ENCODE peak calls at places on chromosome 10, in five cellular contexts. V is CD4-positive, alpha-beta memory T cell; O is neuronal stem cell; U is hippocampal formation; Q is stimulated activated CD4-positive, alpha-beta T cell treated with anti-CD3 and anti-CD28 coated beads, Interleukin-1b, Interleukin-23, amount 100 ng/mL, for 48 hours. C is an unnamed sample.

GRCh38 chr10:44651834-44652233 is 259.3 kb upstream of the TMEM72 start:
- DNase-seq in U (no peak), Q (no peak), O (no peak), V (no peak), C (no peak)

GRCh38 chr10:72259491-72260214 is 14.1 kb upstream of the DDIT4 start:
- DNase-seq in V (no peak), U (peak), Q (no peak), O (no peak), C (peak)

GRCh38 chr10:46237815-46238510 is 48.8 kb upstream of the ANTXRL start:
- DNase-seq in V (no peak), O (no peak), U (no peak), Q (no peak), C (no peak)

GRCh38 chr10:116787018-116787674 is 44.8 kb upstream of the HSPA12A start:
- DNase-seq in Q (no peak), O (no peak), U (no peak), V (peak), C (no peak)

GRCh38 chr10:129415261-129416135 is 51.5 kb upstream of the MGMT start:
- DNase-seq in V (no peak), U (no peak), O (no peak), Q (no peak), C (no peak)

GRCh38 chr10:132921086-132921485 is 21.3 kb downstream of the CFAP46 start:
- DNase-seq in U (no peak), Q (no peak), V (no peak), O (no peak), C (no peak)

GRCh38 chr10:87940210-87940609 is 76.8 kb downstream of the PTEN start:
- DNase-seq in O (no peak), Q (no peak), V (no peak), U (no peak), C (no peak)

GRCh38 chr10:122264442-122264841 is 6.7 kb upstream of the BTBD16 start:
- DNase-seq in U (no peak), V (no peak), O (no peak), Q (no peak), C (no peak)

GRCh38 chr10:80154978-80155695 is 22.6 kb downstream of the PLAC9 start:
- DNase-seq in Q (peak), U (no peak), O (no peak), V (no peak), C (no peak)

GRCh38 chr10:104391150-104391968 is 37.7 kb downstream of the CFAP58 start:
- DNase-seq in Q (no peak), V (no peak), U (no peak), O (no peak), C (no peak)

GRCh38 chr10:11874568-11875182 is 51.5 kb downstream of the PROSER2 start:
- DNase-seq in Q (peak), V (no peak), O (peak), U (peak), C (no peak)

GRCh38 chr10:114869500-114869899 is 47.9 kb downstream of the FHIP2A start:
- DNase-seq in O (no peak), V (no peak), Q (no peak), U (no peak), C (no peak)

GRCh38 chr10:95256268-95256667 is 34.5 kb downstream of the PDLIM1 start:
- DNase-seq in U (no peak), V (no peak), O (no peak), Q (no peak), C (no peak)

GRCh38 chr10:101030492-101031127 is 319 bp downstream of the PDZD7 start:
- DNase-seq in Q (no peak), O (no peak), V (no peak), U (no peak), C (no peak)

GRCh38 chr10:36181421-36181820 is 539.3 kb upstream of the FZD8 start:
- DNase-seq in V (no peak), O (no peak), Q (no peak), U (no peak), C (no peak)

GRCh38 chr10:38050212-38050611 is 39.7 kb downstream of the ZNF33A start:
- DNase-seq in Q (no peak), U (no peak), V (no peak), O (no peak), C (no peak)